ENCODE peak calls at places on chromosomes 16 and 17, in four cellular contexts. W is lower leg skin, C is NB4, P is fibroblast of villous mesenchyme. M is an unnamed sample.

GRCh38 chr17:29514792-29515191 is 52.0 kb downstream of the ABHD15 start:
- DNase-seq in W (no peak), C (no peak), P (peak), M (no peak)

GRCh38 chr16:3119701-3120408 is 7.5 kb downstream of the ZNF205 start:
- DNase-seq in W (no peak), C (no peak), P (no peak), M (no peak)

GRCh38 chr17:41797377-41797776 is 10.9 kb upstream of the JUP start:
- DNase-seq in W (no peak), C (no peak), P (no peak), M (no peak)

GRCh38 chr16:21167360-21167759 is 8.9 kb downstream of the LDAF1 start:
- DNase-seq in W (no peak), C (no peak), P (peak), M (no peak)

GRCh38 chr17:27535975-27536374 is 79.7 kb downstream of the KSR1 start:
- DNase-seq in W (no peak), C (no peak), P (peak), M (no peak)

GRCh38 chr17:79769596-79770520 is 8.1 kb upstream of the CBX2 start:
- DNase-seq in W (no peak), C (no peak), P (no peak), M (no peak)

GRCh38 chr16:23155445-23156049 is 6.3 kb upstream of the USP31 start:
- DNase-seq in W (no peak), C (peak), P (peak), M (no peak)

GRCh38 chr16:84553873-84554399 is 49.5 kb upstream of the MEAK7 start:
- DNase-seq in W (no peak), C (no peak), P (no peak), M (no peak)

GRCh38 chr16:53995378-53995777 is 291.2 kb downstream of the IRX3 start:
- DNase-seq in W (no peak), C (no peak), P (no peak), M (no peak)

GRCh38 chr17:223723-224471 is 42.4 kb upstream of the DOC2B start:
- DNase-seq in W (no peak), C (no peak), P (no peak), M (no peak)

GRCh38 chr17:77527394-77527793 is 386.6 kb downstream of the SEC14L1 start:
- DNase-seq in W (no peak), C (no peak), P (no peak), M (no peak)

GRCh38 chr17:78974635-78975591 is 4.8 kb downstream of the LGALS3BP start:
- DNase-seq in W (peak), C (peak), P (peak), M (no peak)

GRCh38 chr16:51113254-51114125 is 37.6 kb downstream of the SALL1 start:
- DNase-seq in W (no peak), C (no peak), P (no peak), M (peak)

GRCh38 chr16:58098207-58099096 is 30.7 kb downstream of the CFAP20 start:
- DNase-seq in W (no peak), C (peak), P (no peak), M (no peak)

GRCh38 chr16:49587511-49587910 is 213.9 kb downstream of the C16orf78 start:
- DNase-seq in W (no peak), C (no peak), P (no peak), M (no peak)

GRCh38 chr16:21126518-21126917 is 24.1 kb downstream of the DNAH3 start:
- DNase-seq in W (no peak), C (no peak), P (no peak), M (no peak)

GRCh38 chr17:5897320-5897911 is 172.8 kb upstream of the WSCD1 start:
- DNase-seq in W (no peak), C (no peak), P (no peak), M (no peak)

GRCh38 chr16:962901-963814 is 7.6 kb downstream of the LMF1 start:
- DNase-seq in W (no peak), C (no peak), P (no peak), M (no peak)

GRCh38 chr16:56734429-56734828 is 4.5 kb downstream of the NUP93 start:
- DNase-seq in W (no peak), C (no peak), P (no peak), M (no peak)

GRCh38 chr16:19377864-19378263 is 39.8 kb upstream of the TMC5 start:
- DNase-seq in W (no peak), C (peak), P (no peak), M (no peak)

GRCh38 chr16:116015-116414 is 22.5 kb downstream of the NPRL3 start:
- DNase-seq in W (no peak), C (no peak), P (no peak), M (no peak)

GRCh38 chr16:1009358-1010150 is 28.0 kb downstream of the SOX8 start:
- DNase-seq in W (no peak), C (no peak), P (no peak), M (no peak)

GRCh38 chr17:45248132-45248936 is 13.6 kb downstream of the SPATA32 start:
- DNase-seq in W (peak), C (peak), P (no peak), M (no peak)

GRCh38 chr16:81447383-81448101 is 2.9 kb downstream of the CMIP start:
- DNase-seq in W (no peak), C (peak), P (no peak), M (no peak)

GRCh38 chr17:80315517-80316182 is 55.0 kb downstream of the RNF213 start:
- DNase-seq in W (peak), C (no peak), P (no peak), M (no peak)

GRCh38 chr17:12320286-12320685 is 299.6 kb downstream of the MAP2K4 start:
- DNase-seq in W (no peak), C (no peak), P (no peak), M (no peak)

GRCh38 chr17:47213540-47213939 is 4.4 kb downstream of the MYL4 start:
- DNase-seq in W (no peak), C (no peak), P (no peak), M (no peak)

GRCh38 chr16:85479972-85480726 is 133.0 kb upstream of the GSE1 start:
- DNase-seq in W (no peak), C (peak), P (no peak), M (peak)

GRCh38 chr17:61459968-61460718 is 7.9 kb downstream of the TBX4 start:
- DNase-seq in W (peak), C (no peak), P (no peak), M (no peak)

GRCh38 chr16:71552698-71553503 is 24.0 kb downstream of the TAT start:
- DNase-seq in W (no peak), C (peak), P (no peak), M (no peak)

GRCh38 chr16:30748634-30749445 is 615 bp downstream of the PHKG2 start:
- DNase-seq in W (no peak), C (peak), P (peak), M (peak)

GRCh38 chr17:75182569-75183436 is at the start of gene SUMO2:
- DNase-seq in W (peak), C (peak), P (peak), M (peak)
- TF ChIP-seq CTCF in W (no peak), C (no peak), P (peak), M (peak)

GRCh38 chr17:8574687-8575086 is 55.8 kb downstream of the MYH10 start:
- DNase-seq in W (no peak), C (peak), P (peak), M (no peak)
- TF ChIP-seq CTCF in W (no peak), C (no peak), P (peak), M (peak)

DNA sequence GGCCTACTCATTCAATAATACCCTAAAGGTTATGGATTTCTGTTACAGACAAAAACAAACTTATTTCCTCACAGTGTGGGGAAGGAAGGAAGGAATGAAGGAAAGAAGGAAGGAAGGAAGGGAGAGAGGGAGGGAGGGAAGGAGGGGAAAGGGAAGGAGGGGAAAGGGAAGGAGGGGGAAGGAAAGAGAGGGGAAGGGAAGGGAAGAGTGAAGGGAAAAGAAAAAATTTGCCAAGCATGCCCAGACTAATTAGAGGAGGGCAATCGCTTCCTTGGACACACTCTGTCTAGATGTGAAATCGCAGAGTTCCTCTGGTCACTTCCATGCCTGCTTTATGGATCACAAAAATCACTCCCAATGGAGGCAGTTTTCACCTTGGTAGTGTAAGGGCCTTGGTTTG is 570.1 kb upstream of the SOX9 start:
- DNase-seq in W (no peak), C (no peak), P (no peak), M (no peak)
- TF ChIP-seq CTCF in W (no peak), C (no peak), P (no peak), M (no peak)

DNA sequence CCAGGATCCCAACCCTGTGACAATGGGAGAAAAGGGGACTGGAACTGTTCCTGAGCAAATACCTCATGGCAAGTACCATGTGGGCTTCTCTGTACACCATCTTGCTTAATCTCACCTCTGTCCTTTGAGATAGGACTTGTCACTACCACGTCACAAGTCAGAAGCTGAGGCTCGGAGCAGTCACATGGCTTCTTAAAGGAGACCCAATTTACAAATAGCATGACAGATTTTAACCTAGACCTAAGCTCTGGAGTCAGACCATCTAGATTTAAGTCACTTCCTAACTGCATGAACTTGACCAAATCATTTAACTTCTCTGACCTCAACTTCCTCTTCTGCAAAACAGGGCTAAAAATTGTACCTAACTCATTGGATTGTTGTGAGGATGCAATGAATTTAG is 36.0 kb upstream of the CCL1 start:
- DNase-seq in W (no peak), C (peak), P (no peak), M (no peak)
- TF ChIP-seq CTCF in W (no peak), C (no peak), P (no peak), M (no peak)

GRCh38 chr17:43368740-43369506 is 29.9 kb upstream of the ARL4D start:
- DNase-seq in W (peak), C (peak), P (peak), M (peak)
- TF ChIP-seq CTCF in W (no peak), C (no peak), P (no peak), M (no peak)

DNA sequence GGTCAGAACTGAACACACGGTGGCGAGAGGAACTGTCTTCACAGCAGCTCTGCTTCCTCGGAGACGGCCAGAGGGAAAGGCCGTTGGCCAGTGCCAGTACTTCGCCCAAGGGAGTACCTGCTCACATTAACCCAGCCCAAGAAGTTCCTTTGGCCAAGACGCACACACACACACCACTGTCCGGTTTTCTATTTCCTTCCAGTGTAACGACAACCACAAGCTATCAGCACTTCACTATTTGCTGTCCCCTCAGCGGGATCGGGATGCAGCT is 735 bp upstream of the GGNBP2 start:
- DNase-seq in W (no peak), C (peak), P (no peak), M (no peak)
- TF ChIP-seq CTCF in W (no peak), C (no peak), P (peak), M (peak)

GRCh38 chr17:73713136-73713535 is 68.9 kb upstream of the SDK2 start:
- DNase-seq in W (no peak), C (no peak), P (no peak), M (peak)
- TF ChIP-seq CTCF in W (no peak), C (no peak), P (no peak), M (no peak)